ENCODE peak calls at places on chromosomes 12 and 14, in ten cellular contexts. X is cardiac muscle cell, O is sigmoid colon, R is astrocyte of the spinal cord, D is tibial artery, G is fibroblast of villous mesenchyme, S is fibroblast of lung, P is PC-3, L is kidney epithelial cell, I is AG04450. E is an unnamed sample.

GRCh38 chr12:70828391-70828790 is 92.1 kb downstream of the PTPRR start:
- DNase-seq in P (no peak), I (no peak), S (peak), L (no peak), X (no peak), R (peak), O (no peak), D (no peak), G (no peak), E (peak)

GRCh38 chr12:81088221-81088620 is 10.3 kb downstream of the ACSS3 start:
- DNase-seq in P (no peak), D (no peak), X (no peak), L (no peak), I (no peak), O (no peak), S (no peak), G (no peak), R (no peak), E (no peak)

GRCh38 chr12:90262261-90262660 is 553.6 kb upstream of the ATP2B1 start:
- DNase-seq in P (peak), L (peak), R (peak), O (no peak), X (no peak), S (no peak), D (no peak), G (no peak), I (no peak), E (peak)

GRCh38 chr12:124651508-124652273 is 84.3 kb upstream of the NCOR2 start:
- DNase-seq in S (no peak), O (no peak), P (no peak), L (no peak), R (no peak), I (no peak), G (peak), X (no peak), D (no peak), E (no peak)

GRCh38 chr14:37384870-37385596 is 187.3 kb downstream of the MIPOL1 start:
- DNase-seq in P (no peak), O (no peak), G (no peak), D (no peak), S (no peak), X (no peak), L (no peak), R (no peak), I (no peak), E (no peak)

GRCh38 chr12:9870311-9870866 is 1.2 kb upstream of the CLEC2B start:
- DNase-seq in I (no peak), R (peak), X (peak), S (peak), D (no peak), O (no peak), G (peak), P (peak), L (no peak), E (peak)

GRCh38 chr12:50132505-50133135 is 20.6 kb downstream of the COX14 start:
- DNase-seq in G (peak), L (no peak), P (peak), R (peak), I (no peak), D (no peak), O (no peak), X (peak), S (no peak), E (peak)

GRCh38 chr12:94671917-94672316 is 21.6 kb upstream of the TMCC3 start:
- DNase-seq in P (peak), X (no peak), S (no peak), D (no peak), R (no peak), L (no peak), I (no peak), G (no peak), O (no peak), E (no peak)

GRCh38 chr12:114751712-114752111 is 67.7 kb upstream of the TBX3 start:
- DNase-seq in S (no peak), D (no peak), X (no peak), P (no peak), O (no peak), R (no peak), L (no peak), I (no peak), G (no peak), E (no peak)

GRCh38 chr12:8644345-8645248 is 18.0 kb downstream of the MFAP5 start:
- DNase-seq in X (peak), R (no peak), I (no peak), L (no peak), P (no peak), G (no peak), D (no peak), O (no peak), S (peak), E (no peak)

GRCh38 chr14:100313464-100314230 is 7.4 kb upstream of the SLC25A29 start:
- DNase-seq in P (no peak), R (no peak), L (no peak), G (no peak), S (no peak), D (no peak), X (no peak), O (no peak), I (no peak), E (no peak)

GRCh38 chr12:45401008-45401407 is 185.1 kb downstream of the ANO6 start:
- DNase-seq in S (no peak), I (no peak), P (no peak), L (no peak), D (no peak), R (no peak), G (no peak), X (no peak), O (no peak), E (no peak)

GRCh38 chr14:61891251-61891650 is 129.0 kb downstream of the SNAPC1 start:
- DNase-seq in O (no peak), P (peak), S (peak), D (no peak), R (peak), L (peak), X (peak), I (no peak), G (no peak), E (no peak)

GRCh38 chr14:68278568-68279436 is 459.2 kb downstream of the RAD51B start:
- DNase-seq in D (no peak), X (peak), I (no peak), R (peak), O (no peak), G (peak), P (peak), S (peak), L (peak), E (peak)

GRCh38 chr12:107277850-107278249 is 184.5 kb upstream of the CRY1 start:
- DNase-seq in D (no peak), P (peak), O (no peak), R (peak), I (peak), G (no peak), X (peak), L (no peak), S (peak), E (peak)

GRCh38 chr12:9098115-9098452 is 17.6 kb downstream of the A2M start:
- DNase-seq in D (no peak), I (no peak), P (no peak), O (no peak), S (no peak), R (no peak), G (no peak), L (no peak), X (no peak), E (no peak)

GRCh38 chr12:117067638-117068037 is 31.6 kb downstream of the TESC start:
- DNase-seq in O (no peak), R (no peak), I (no peak), G (no peak), D (no peak), L (no peak), P (no peak), X (no peak), S (no peak), E (no peak)

GRCh38 chr12:112607427-112607826 is 184.1 kb upstream of the RPH3A start:
- DNase-seq in L (no peak), R (no peak), X (no peak), S (no peak), G (no peak), O (no peak), I (no peak), P (no peak), D (no peak), E (no peak)

GRCh38 chr12:54229624-54230212 is 40.9 kb upstream of the SMUG1 start:
- DNase-seq in L (peak), I (peak), O (peak), D (no peak), P (peak), G (peak), S (peak), X (peak), R (peak), E (peak)

GRCh38 chr14:105180598-105181528 is at the start of gene NUDT14:
- DNase-seq in O (no peak), P (peak), S (peak), G (peak), R (no peak), L (no peak), X (peak), I (no peak), D (no peak), E (peak)

GRCh38 chr12:109115758-109116610 is at the start of gene ACACB:
- DNase-seq in I (no peak), S (peak), X (peak), R (no peak), P (no peak), D (peak), L (no peak), O (peak), G (peak), E (peak)

GRCh38 chr14:98984719-98985041 is 287.3 kb downstream of the BCL11B start:
- DNase-seq in X (no peak), P (no peak), S (no peak), R (no peak), L (no peak), O (no peak), D (no peak), G (no peak), I (no peak), E (no peak)

GRCh38 chr14:103628684-103629502 is at the start of gene KLC1:
- DNase-seq in S (peak), X (peak), O (peak), G (peak), L (no peak), P (peak), I (no peak), D (peak), R (peak), E (peak)

GRCh38 chr12:120628919-120629318 is 11.5 kb upstream of the CABP1 start:
- DNase-seq in S (no peak), L (no peak), P (no peak), G (no peak), R (no peak), I (no peak), D (no peak), X (no peak), O (no peak), E (no peak)

DNA sequence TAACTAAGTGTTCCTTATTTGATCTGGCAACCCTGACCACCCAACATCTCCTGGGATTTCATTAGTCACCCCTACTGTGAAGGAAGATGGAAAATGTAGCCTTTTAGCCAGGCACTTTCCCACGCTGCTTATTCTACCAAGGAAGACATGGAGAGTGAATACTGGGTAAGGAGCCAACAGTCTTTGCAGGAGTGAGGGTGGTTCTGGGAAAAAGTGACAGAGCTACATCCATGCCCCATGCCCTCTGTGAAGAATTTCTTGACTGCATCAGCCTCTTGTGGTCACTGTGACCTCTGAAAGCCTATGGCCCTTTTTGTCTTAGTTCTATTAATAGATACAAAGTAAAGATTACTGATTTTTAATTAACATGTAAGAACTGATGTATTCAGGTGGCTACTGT is 196.0 kb upstream of the EEA1 start:
- DNase-seq in I (no peak), S (no peak), P (no peak), R (no peak), G (no peak), O (no peak), X (no peak), L (no peak), D (no peak), E (no peak)
- TF ChIP-seq CTCF in I (no peak), S (no peak), P (no peak), R (no peak), G (no peak), O (no peak), X (no peak), L (no peak), D (no peak), E (no peak)

GRCh38 chr12:12508612-12509011 is 54.1 kb downstream of the DUSP16 start:
- DNase-seq in O (no peak), L (no peak), X (peak), S (peak), D (no peak), R (no peak), I (no peak), G (peak), P (no peak), E (peak)

GRCh38 chr12:12507121-12507520 is 55.5 kb downstream of the DUSP16 start:
- DNase-seq in L (no peak), R (no peak), O (no peak), X (no peak), I (no peak), S (no peak), P (no peak), D (no peak), G (no peak), E (no peak)

GRCh38 chr12:12503384-12504078 is 59.1 kb downstream of the DUSP16 start:
- DNase-seq in P (no peak), G (no peak), D (no peak), L (no peak), X (no peak), R (no peak), O (no peak), I (no peak), S (no peak), E (no peak)

GRCh38 chr12:12505544-12506501 is 56.8 kb downstream of the DUSP16 start:
- DNase-seq in O (no peak), P (no peak), X (peak), G (peak), D (no peak), L (peak), R (peak), S (peak), I (peak), E (peak)

GRCh38 chr12:12506541-12506940 is 56.1 kb downstream of the DUSP16 start:
- DNase-seq in I (peak), L (no peak), S (peak), P (no peak), R (peak), O (no peak), D (no peak), X (peak), G (peak), E (peak)
- H3K4me3 ChIP-seq in I (peak), L (no peak), S (peak), P (no peak), R (no peak), O (no peak), D (peak), X (no peak), G (peak), E (no peak)

GRCh38 chr12:128551266-128552025 is 272.3 kb downstream of the SLC15A4 start:
- DNase-seq in D (no peak), R (no peak), I (no peak), S (no peak), G (no peak), X (no peak), L (no peak), O (no peak), P (no peak), E (no peak)
- TF ChIP-seq CTCF in D (no peak), R (no peak), I (no peak), S (no peak), G (no peak), X (no peak), L (no peak), O (no peak), P (no peak), E (no peak)

DNA sequence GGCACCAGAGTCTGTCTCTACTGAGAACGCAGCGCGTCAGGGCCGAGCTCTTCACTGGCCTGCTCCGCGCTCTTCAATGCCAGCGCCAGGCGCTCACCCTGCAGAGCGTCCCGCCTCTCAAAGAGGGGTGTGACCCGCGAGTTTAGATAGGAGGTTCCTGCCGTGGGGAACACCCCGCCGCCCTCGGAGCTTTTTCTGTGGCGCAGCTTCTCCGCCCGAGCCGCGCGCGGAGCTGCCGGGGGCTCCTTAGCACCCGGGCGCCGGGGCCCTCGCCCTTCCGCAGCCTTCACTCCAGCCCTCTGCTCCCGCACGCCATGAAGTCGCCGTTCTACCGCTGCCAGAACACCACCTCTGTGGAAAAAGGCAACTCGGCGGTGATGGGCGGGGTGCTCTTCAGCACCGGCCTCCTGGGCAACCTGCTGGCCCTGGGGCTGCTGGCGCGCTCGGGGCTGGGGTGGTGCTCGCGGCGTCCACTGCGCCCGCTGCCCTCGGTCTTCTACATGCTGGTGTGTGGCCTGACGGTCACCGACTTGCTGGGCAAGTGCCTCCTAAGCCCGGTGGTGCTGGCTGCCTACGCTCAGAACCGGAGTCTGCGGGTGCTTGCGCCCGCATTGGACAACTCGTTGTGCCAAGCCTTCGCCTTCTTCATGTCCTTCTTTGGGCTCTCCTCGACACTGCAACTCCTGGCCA is at the start of gene PTGDR:
- DNase-seq in O (no peak), P (no peak), S (peak), D (no peak), L (no peak), R (peak), X (peak), I (no peak), G (peak), E (peak)
- H3K4me3 ChIP-seq in O (peak), P (peak), S (peak), D (peak), L (peak), R (peak), X (peak), I (peak), G (peak), E (peak)

DNA sequence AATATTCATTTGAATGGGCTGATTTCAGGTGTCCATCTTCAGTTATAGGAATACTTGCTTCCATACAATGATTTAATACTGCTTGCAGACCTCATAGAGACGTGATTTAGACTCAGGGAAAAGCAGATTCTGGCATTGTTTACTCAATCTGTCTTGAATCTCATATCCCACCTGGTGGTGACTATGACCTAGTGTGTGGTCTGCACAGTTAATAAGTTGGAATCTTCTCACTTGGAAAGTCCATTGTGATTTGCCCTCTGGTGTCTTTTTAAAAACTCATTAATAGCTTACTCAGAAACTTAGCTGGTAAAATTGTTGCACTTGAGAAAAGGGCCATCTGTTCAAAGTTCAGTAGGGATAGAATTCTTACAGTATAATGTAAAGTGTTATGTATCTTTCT is 106.0 kb downstream of the PELI2 start:
- DNase-seq in S (peak), G (no peak), P (no peak), I (no peak), D (no peak), R (no peak), O (no peak), X (no peak), L (peak), E (peak)
- TF ChIP-seq CTCF in S (no peak), G (no peak), P (no peak), I (no peak), D (no peak), R (no peak), O (no peak), X (no peak), L (peak), E (peak)

DNA sequence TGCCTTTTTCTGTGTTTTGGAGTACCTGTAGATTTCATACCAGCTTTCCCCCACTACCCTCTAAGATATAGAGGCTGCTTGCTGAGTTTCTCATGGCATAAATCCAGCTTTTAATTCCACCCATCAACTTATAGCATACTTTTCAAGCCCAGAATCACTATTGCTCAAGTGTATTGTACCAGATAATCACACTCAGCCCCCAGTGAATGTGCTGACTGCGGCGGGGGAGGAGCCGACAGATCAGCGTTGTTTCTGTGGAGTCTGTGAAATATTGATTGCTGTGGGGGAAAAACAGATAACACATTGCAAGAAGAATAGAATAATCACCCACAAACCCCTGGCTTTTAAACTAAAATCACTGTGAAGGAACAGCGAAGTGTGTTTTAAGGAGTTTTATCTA is 296.1 kb downstream of the TMEM132D start:
- DNase-seq in P (no peak), R (peak), I (no peak), G (no peak), O (no peak), L (no peak), S (no peak), X (no peak), D (no peak), E (no peak)
- H3K4me3 ChIP-seq in P (no peak), R (no peak), I (no peak), G (no peak), O (no peak), L (no peak), S (no peak), X (no peak), D (no peak), E (no peak)

GRCh38 chr12:4308334-4308960 is 12.6 kb upstream of the TIGAR start:
- DNase-seq in O (no peak), G (no peak), L (no peak), R (no peak), S (no peak), P (peak), D (peak), I (no peak), X (no peak), E (no peak)
- TF ChIP-seq CTCF in O (no peak), G (no peak), L (no peak), R (no peak), S (no peak), P (no peak), D (no peak), I (no peak), X (no peak), E (no peak)

GRCh38 chr12:57628280-57629191 is 4.5 kb downstream of the B4GALNT1 start:
- DNase-seq in L (no peak), G (no peak), X (no peak), O (peak), I (no peak), R (no peak), D (no peak), S (no peak), P (no peak), E (no peak)
- H3K4me3 ChIP-seq in L (no peak), G (no peak), X (no peak), O (no peak), I (no peak), R (no peak), D (no peak), S (no peak), P (no peak), E (no peak)

GRCh38 chr12:65922077-65922476 is 97.8 kb downstream of the HMGA2 start:
- DNase-seq in G (no peak), S (no peak), D (no peak), R (no peak), O (no peak), I (no peak), L (no peak), P (no peak), X (no peak), E (no peak)

GRCh38 chr12:65925626-65926025 is 101.3 kb downstream of the HMGA2 start:
- DNase-seq in P (no peak), S (no peak), R (no peak), D (no peak), G (no peak), O (no peak), L (no peak), X (no peak), I (no peak), E (no peak)

GRCh38 chr12:65926119-65927004 is 102.1 kb downstream of the HMGA2 start:
- DNase-seq in G (no peak), O (no peak), X (no peak), L (no peak), R (no peak), I (no peak), P (no peak), S (no peak), D (no peak), E (no peak)

GRCh38 chr12:65918057-65918456 is 93.8 kb downstream of the HMGA2 start:
- DNase-seq in X (no peak), L (no peak), R (no peak), I (no peak), D (no peak), P (no peak), G (no peak), S (no peak), O (no peak), E (no peak)

DNA sequence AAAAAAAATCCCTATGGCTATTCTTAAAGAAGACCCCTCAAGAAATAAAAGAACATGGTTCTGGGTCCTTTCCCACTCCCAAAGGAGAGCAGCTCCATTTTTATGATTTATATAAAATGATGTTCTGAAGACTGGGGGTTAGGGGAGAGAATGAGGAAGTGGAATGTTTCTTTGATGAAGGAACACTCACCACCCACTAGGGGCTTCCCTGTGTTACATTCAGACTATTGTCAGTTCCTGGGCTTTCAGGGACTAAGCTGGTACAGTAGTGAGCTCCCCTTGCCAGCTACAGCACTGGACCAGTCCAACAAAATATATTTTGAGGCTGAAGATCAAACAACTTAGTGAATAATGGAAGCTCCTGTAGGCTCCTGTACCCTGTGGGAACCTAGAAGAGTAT is 98.9 kb downstream of the HMGA2 start:
- DNase-seq in L (no peak), D (no peak), G (no peak), X (no peak), P (no peak), R (no peak), S (no peak), O (no peak), I (no peak), E (no peak)
- TF ChIP-seq CTCF in L (peak), D (no peak), G (no peak), X (no peak), P (peak), R (peak), S (no peak), O (no peak), I (peak), E (no peak)